ENCODE peak calls at places on chromosomes 7 and 10, in five cellular contexts. W, P, N, Q and M are unnamed samples.
A peak's percentile ranks its signal among the peaks of the same experiment; 100 is the strongest.

GRCh38 chr10:43524434-43525247 is 49.8 kb downstream of the ZNF239 start:
- DNase-seq in W (no peak), P (no peak), N (no peak), Q (no peak), M (no peak)

GRCh38 chr7:155885162-155886160 is 73.2 kb upstream of the SHH start:
- DNase-seq in W (no peak), P (no peak), N (peak; percentile 36), Q (peak; percentile 75), M (peak; percentile 37)

GRCh38 chr10:58064714-58065528 is 202.8 kb downstream of the IPMK start:
- DNase-seq in W (peak; percentile 51), P (no peak), N (peak; percentile 22), Q (peak; percentile 82), M (peak; percentile 57)

GRCh38 chr10:122029503-122030199 is 40.7 kb downstream of the TACC2 start:
- DNase-seq in W (no peak), P (no peak), N (no peak), Q (no peak), M (no peak)

GRCh38 chr10:10661176-10661575 is 356.5 kb upstream of the CELF2 start:
- DNase-seq in W (no peak), P (no peak), N (no peak), Q (peak; percentile 48), M (no peak)

GRCh38 chr7:31074403-31074802 is 22.3 kb downstream of the ADCYAP1R1 start:
- DNase-seq in W (no peak), P (no peak), N (no peak), Q (no peak), M (no peak)

GRCh38 chr10:112585052-112585451 is 138.0 kb downstream of the VTI1A start:
- DNase-seq in W (no peak), P (no peak), N (peak; percentile 19), Q (peak; percentile 26), M (peak; percentile 89)

GRCh38 chr10:87659571-87660483 is at the start of gene PAPSS2:
- DNase-seq in W (peak; percentile 65), P (peak; percentile 81), N (peak; percentile 36), Q (peak; percentile 79), M (peak; percentile 49)

GRCh38 chr7:80659120-80660055 is 20.9 kb downstream of the CD36 start:
- DNase-seq in W (peak; percentile 20), P (no peak), N (no peak), Q (peak; percentile 75), M (peak; percentile 43)

GRCh38 chr7:130901209-130901783 is 167.3 kb upstream of the KLF14 start:
- DNase-seq in W (no peak), P (peak; percentile 83), N (no peak), Q (peak; percentile 95), M (peak; percentile 96)

GRCh38 chr7:95324396-95324795 is at the start of gene PON1:
- DNase-seq in W (no peak), P (no peak), N (no peak), Q (no peak), M (no peak)

GRCh38 chr10:557792-558328 is 131.6 kb downstream of the DIP2C start:
- DNase-seq in W (no peak), P (peak; percentile 33), N (no peak), Q (peak; percentile 50), M (no peak)

GRCh38 chr10:116769791-116770190 is 27.4 kb upstream of the HSPA12A start:
- DNase-seq in W (no peak), P (peak; percentile 49), N (no peak), Q (peak; percentile 91), M (peak; percentile 39)

GRCh38 chr10:119253433-119254174 is 46.2 kb downstream of the GRK5 start:
- DNase-seq in W (no peak), P (peak; percentile 89), N (peak; percentile 73), Q (peak; percentile 97), M (peak; percentile 74)

DNA sequence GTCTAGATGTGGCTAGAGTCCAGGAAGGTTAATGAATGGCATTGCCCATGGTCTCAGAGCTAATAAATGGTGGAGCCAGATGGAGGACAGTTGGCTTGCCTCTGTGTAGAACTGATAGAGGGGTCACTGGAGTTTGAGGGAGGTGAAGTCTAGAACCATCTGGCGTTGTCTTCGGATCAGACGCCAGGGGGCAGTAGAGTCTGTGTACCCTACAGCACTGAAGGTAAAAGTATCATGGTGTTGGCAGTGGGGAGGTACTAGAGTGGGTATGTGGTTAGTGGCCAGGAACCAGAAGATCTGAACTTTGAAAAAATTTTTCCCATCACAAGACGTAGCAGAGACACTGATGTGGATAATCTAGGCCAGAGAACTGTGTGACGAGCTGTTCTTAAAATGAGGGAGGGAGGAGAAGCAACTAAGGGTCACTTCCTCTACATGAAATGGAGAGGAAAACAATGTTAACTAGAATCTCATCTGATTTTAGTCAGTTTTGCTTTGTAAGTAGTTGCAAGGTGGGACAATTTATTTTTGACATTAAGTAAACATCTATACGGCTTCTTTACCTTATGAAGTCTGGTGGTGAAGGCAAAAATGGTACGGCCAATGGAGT is 227.9 kb upstream of the PRSS58 start:
- DNase-seq in W (no peak), P (no peak), N (no peak), Q (peak; percentile 45), M (peak; percentile 33)
- TF ChIP-seq CTCF in W (peak; percentile 69), P (no peak), N (peak; percentile 32), Q (peak; percentile 78), M (peak; percentile 53)

DNA sequence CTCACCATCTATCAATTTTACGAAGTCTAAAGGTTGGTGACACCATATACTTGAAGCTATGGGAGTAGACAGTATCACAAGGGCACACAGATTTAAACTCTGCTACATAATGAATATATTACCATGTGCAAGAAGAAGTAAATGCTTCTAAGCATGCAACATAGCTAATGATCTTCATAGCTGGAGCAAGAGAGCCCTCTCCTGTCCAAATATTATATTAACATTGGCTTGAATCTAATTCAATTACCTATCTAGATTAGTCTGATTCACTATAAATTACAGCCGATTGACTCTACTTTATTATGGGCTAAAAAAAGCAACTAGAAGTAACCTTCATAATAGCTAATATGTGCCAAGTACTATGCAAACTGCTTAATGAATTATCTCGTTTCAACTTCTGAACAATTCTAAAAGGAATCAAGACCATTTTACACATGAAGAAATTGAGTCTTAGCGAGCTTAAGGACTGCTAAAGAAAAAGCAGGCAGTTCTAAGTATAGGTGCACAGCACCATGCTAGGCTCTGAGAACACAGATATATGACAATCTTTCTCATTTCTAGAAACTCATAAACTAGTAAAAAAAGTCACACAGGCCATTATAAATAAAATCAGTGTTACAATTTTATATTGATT is 21.9 kb downstream of the FRA10AC1 start:
- DNase-seq in W (peak; percentile 39), P (no peak), N (no peak), Q (peak; percentile 68), M (peak; percentile 54)
- TF ChIP-seq CTCF in W (peak; percentile 44), P (no peak), N (peak; percentile 75), Q (peak; percentile 47), M (peak; percentile 50)

GRCh38 chr7:78786055-78786454 is 667.4 kb downstream of the MAGI2 start:
- DNase-seq in W (no peak), P (no peak), N (no peak), Q (no peak), M (no peak)

GRCh38 chr7:78792624-78793023 is 660.8 kb downstream of the MAGI2 start:
- DNase-seq in W (no peak), P (no peak), N (no peak), Q (no peak), M (no peak)

GRCh38 chr7:78783179-78783962 is 670.1 kb downstream of the MAGI2 start:
- DNase-seq in W (no peak), P (no peak), N (no peak), Q (no peak), M (no peak)

GRCh38 chr7:78792006-78792405 is 661.5 kb downstream of the MAGI2 start:
- DNase-seq in W (no peak), P (no peak), N (no peak), Q (no peak), M (no peak)

GRCh38 chr7:78787854-78788253 is 665.6 kb downstream of the MAGI2 start:
- DNase-seq in W (no peak), P (no peak), N (no peak), Q (no peak), M (peak; percentile 79)
- TF ChIP-seq CTCF in W (no peak), P (no peak), N (no peak), Q (no peak), M (no peak)

GRCh38 chr10:130179640-130180039 is 43.4 kb downstream of the GLRX3 start:
- DNase-seq in W (peak; percentile 53), P (no peak), N (peak; percentile 7), Q (peak; percentile 92), M (peak; percentile 53)
- TF ChIP-seq CTCF in W (peak; percentile 60), P (no peak), N (peak; percentile 16), Q (peak; percentile 79), M (peak; percentile 54)

GRCh38 chr10:84603971-84604370 is 275.6 kb downstream of the CCSER2 start:
- DNase-seq in W (no peak), P (no peak), N (no peak), Q (no peak), M (no peak)

GRCh38 chr10:84600947-84601346 is 272.6 kb downstream of the CCSER2 start:
- DNase-seq in W (no peak), P (no peak), N (no peak), Q (no peak), M (no peak)

GRCh38 chr10:84593546-84593945 is 265.2 kb downstream of the CCSER2 start:
- DNase-seq in W (no peak), P (no peak), N (no peak), Q (no peak), M (no peak)

DNA sequence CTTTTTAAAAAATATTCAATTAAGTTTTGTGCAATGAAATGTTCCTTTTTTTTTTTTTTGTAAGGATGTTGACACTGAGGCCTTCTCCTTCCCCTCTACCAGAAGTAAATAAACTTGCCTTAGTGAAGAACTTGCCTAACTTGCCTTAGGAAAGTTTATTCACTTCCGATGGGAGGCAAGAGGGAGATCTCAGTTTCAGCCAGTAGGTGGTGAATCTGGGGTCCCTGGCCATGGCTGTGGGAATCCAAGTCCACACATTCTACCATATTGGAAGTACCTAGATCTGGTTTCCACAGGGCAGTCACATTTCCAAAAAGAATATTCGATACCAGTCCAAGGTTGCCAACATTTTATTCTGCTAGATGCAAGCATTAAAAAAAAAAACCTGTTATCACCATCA is 270.9 kb downstream of the CCSER2 start:
- DNase-seq in W (no peak), P (no peak), N (no peak), Q (no peak), M (no peak)
- TF ChIP-seq CTCF in W (no peak), P (no peak), N (no peak), Q (peak; percentile 15), M (no peak)

GRCh38 chr10:88880287-88881094 is 446 bp downstream of the STAMBPL1 start:
- DNase-seq in W (peak; percentile 85), P (peak; percentile 86), N (peak; percentile 70), Q (peak; percentile 81), M (peak; percentile 74)
- TF ChIP-seq CTCF in W (peak; percentile 29), P (no peak), N (peak; percentile 27), Q (peak; percentile 49), M (peak; percentile 23)

DNA sequence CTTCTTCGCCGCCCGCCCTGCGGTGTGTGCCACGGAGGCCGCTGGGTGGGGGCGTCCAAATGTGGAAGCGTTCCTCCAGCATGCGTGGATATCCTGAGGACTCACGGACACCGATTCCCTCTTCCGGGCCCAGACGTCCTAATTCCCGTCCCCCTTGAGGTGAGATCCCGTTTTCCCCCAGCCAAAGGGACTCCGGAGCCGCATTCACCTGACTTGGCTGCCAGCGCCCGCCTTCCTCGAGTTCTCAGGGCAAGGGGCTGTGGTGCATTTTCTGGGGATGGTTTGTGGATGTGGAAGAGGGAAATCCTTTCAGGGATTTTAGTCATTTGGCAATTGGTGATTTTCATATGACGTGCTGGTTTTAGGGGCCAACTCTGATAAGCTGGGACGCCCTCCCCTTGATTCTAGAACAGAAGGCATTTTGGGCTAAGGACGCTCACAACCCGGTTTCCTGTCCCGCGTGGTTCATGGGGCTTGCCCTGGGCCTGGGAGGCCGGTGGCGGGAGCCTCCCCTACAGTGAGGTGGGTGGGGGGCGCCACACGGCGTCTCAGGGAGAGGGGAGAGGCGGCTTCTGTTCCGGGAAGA is 165.4 kb downstream of the ACTR3B start:
- DNase-seq in W (no peak), P (no peak), N (no peak), Q (no peak), M (no peak)
- TF ChIP-seq CTCF in W (no peak), P (no peak), N (no peak), Q (no peak), M (no peak)